ENCODE peak calls at places on chromosomes 13 and 19, in four cellular contexts. T, R, B and F are unnamed samples.

GRCh38 chr19:36687214-36688056 is at the start of gene ZNF567:
- DNase-seq in T (peak), R (peak), B (peak), F (peak)

GRCh38 chr13:106520205-106521004 is 15.1 kb downstream of the EFNB2 start:
- DNase-seq in T (no peak), R (no peak), B (peak), F (peak)

GRCh38 chr13:22161871-22162270 is 491.0 kb downstream of the FGF9 start:
- DNase-seq in T (no peak), R (no peak), B (no peak), F (no peak)

GRCh38 chr19:45027371-45027770 is 11.5 kb upstream of the CLASRP start:
- DNase-seq in T (no peak), R (no peak), B (no peak), F (peak)

GRCh38 chr19:38795549-38795948 is 6.5 kb downstream of the LGALS7B start:
- DNase-seq in T (no peak), R (no peak), B (no peak), F (no peak)

GRCh38 chr13:33445024-33445423 is 159.5 kb upstream of the STARD13 start:
- DNase-seq in T (no peak), R (no peak), B (no peak), F (peak)

GRCh38 chr13:41308241-41308640 is 2.8 kb upstream of the NAA16 start:
- DNase-seq in T (no peak), R (no peak), B (no peak), F (no peak)

GRCh38 chr19:14023404-14024235 is 4.3 kb upstream of the RLN3 start:
- DNase-seq in T (no peak), R (peak), B (no peak), F (peak)

GRCh38 chr13:95301947-95302386 is 716 bp upstream of the ABCC4 start:
- DNase-seq in T (no peak), R (no peak), B (no peak), F (no peak)

GRCh38 chr19:51146751-51147150 is 4.7 kb downstream of the SIGLEC7 start:
- DNase-seq in T (no peak), R (no peak), B (no peak), F (no peak)

GRCh38 chr19:3250675-3251074 is 26.2 kb downstream of the CELF5 start:
- DNase-seq in T (no peak), R (no peak), B (no peak), F (peak)

GRCh38 chr19:30394481-30395151 is 22.4 kb downstream of the ZNF536 start:
- DNase-seq in T (no peak), R (no peak), B (no peak), F (no peak)

GRCh38 chr13:21022694-21023325 is 38.6 kb downstream of the LATS2 start:
- DNase-seq in T (no peak), R (no peak), B (no peak), F (peak)

GRCh38 chr19:7535035-7535992 is at the start of gene PNPLA6:
- DNase-seq in T (peak), R (peak), B (peak), F (peak)